ENCODE peak calls at places on chromosomes 4 and X, in nine cellular contexts. H is HCEC 1CT; J is stimulated activated CD4-positive, alpha-beta T cell treated with anti-CD3 and anti-CD28 coated beads, Interleukin-2, amount 100 ng/mL, for 24 hours; D is AG08396; T is activated CD8-positive, alpha-beta memory T cell treated with anti-CD3 and anti-CD28 coated beads, Interleukin-2, amount 50 U/mL, for 48 hours; Z is GM19239; K is A549; R is CD4-positive, alpha-beta memory T cell; Q is activated T-helper 1 cell treated with anti-CD3 and anti-CD28 coated beads, Interleukin-2, amount 50 U/mL, for 16 hours. Y is an unnamed sample.

GRCh38 chrX:40772290-40772689 is 36.9 kb upstream of the MED14 start:
- DNase-seq in D (no peak), Q (no peak), R (no peak), Z (no peak), T (no peak), H (peak), J (no peak), K (peak), Y (no peak)

GRCh38 chr4:75860606-75861005 is 41.6 kb downstream of the PPEF2 start:
- DNase-seq in Q (no peak), D (no peak), K (no peak), Z (no peak), H (no peak), T (no peak), R (no peak), J (no peak), Y (no peak)

GRCh38 chr4:123811763-123812390 is 415.3 kb downstream of the SPRY1 start:
- DNase-seq in H (no peak), D (no peak), K (no peak), T (no peak), Z (no peak), R (no peak), Q (no peak), J (no peak), Y (peak)

GRCh38 chr4:57075353-57075752 is 34.8 kb downstream of the IGFBP7 start:
- DNase-seq in Z (no peak), Q (no peak), R (no peak), T (no peak), K (no peak), H (no peak), J (no peak), D (no peak), Y (no peak)

GRCh38 chr4:64001229-64001898 is 407.9 kb downstream of the TECRL start:
- DNase-seq in T (no peak), R (no peak), Z (no peak), K (no peak), H (no peak), D (no peak), J (no peak), Q (no peak), Y (no peak)

GRCh38 chr4:167629272-167629671 is 395.0 kb upstream of the SPOCK3 start:
- DNase-seq in H (no peak), D (no peak), R (no peak), K (no peak), T (no peak), J (no peak), Q (no peak), Z (no peak), Y (no peak)

GRCh38 chr4:94508256-94508655 is 56.5 kb downstream of the PDLIM5 start:
- DNase-seq in Q (no peak), J (no peak), D (no peak), H (no peak), K (no peak), R (no peak), Z (no peak), T (no peak), Y (no peak)

GRCh38 chr4:173536808-173537429 is 6.9 kb upstream of the HAND2 start:
- DNase-seq in R (no peak), T (no peak), J (no peak), K (peak), Z (no peak), Q (no peak), D (no peak), H (no peak), Y (no peak)

GRCh38 chrX:71111141-71111843 is at the start of gene IL2RG:
- DNase-seq in J (peak), D (no peak), H (no peak), Z (no peak), T (peak), R (peak), K (no peak), Q (peak), Y (no peak)

GRCh38 chr4:158068063-158068462 is 104.8 kb downstream of the GASK1B start:
- DNase-seq in Q (no peak), R (no peak), Z (no peak), K (no peak), D (no peak), T (no peak), J (no peak), H (no peak), Y (no peak)

GRCh38 chr4:145153181-145153903 is 27.0 kb downstream of the OTUD4 start:
- DNase-seq in T (no peak), D (no peak), Z (no peak), K (no peak), Q (no peak), H (no peak), R (no peak), J (no peak), Y (no peak)

GRCh38 chr4:155748039-155748438 is 10.8 kb upstream of the GUCY1B1 start:
- DNase-seq in Z (no peak), T (no peak), K (no peak), R (no peak), Q (no peak), J (no peak), D (no peak), H (no peak), Y (no peak)

GRCh38 chr4:5751073-5751917 is 40.3 kb downstream of the EVC start:
- DNase-seq in Q (no peak), J (no peak), D (peak), T (no peak), R (no peak), H (peak), Z (no peak), K (no peak), Y (peak)

GRCh38 chrX:153903238-153903980 is 1.1 kb upstream of the AVPR2 start:
- DNase-seq in Z (no peak), K (no peak), T (no peak), J (no peak), Q (no peak), D (no peak), R (no peak), H (no peak), Y (no peak)

GRCh38 chr4:168981460-168981859 is 28.6 kb downstream of the CBR4 start:
- DNase-seq in J (no peak), D (no peak), Z (no peak), R (no peak), K (no peak), H (peak), Q (no peak), T (no peak), Y (peak)

GRCh38 chr4:186844059-186844681 is 120.5 kb upstream of the FAT1 start:
- DNase-seq in K (no peak), D (peak), Q (no peak), Z (no peak), T (no peak), H (peak), R (no peak), J (no peak), Y (peak)

GRCh38 chr4:55311792-55312490 is 34.1 kb upstream of the SRD5A3 start:
- DNase-seq in K (no peak), Q (no peak), Z (no peak), R (no peak), H (peak), J (no peak), D (no peak), T (no peak), Y (peak)

GRCh38 chrX:2478546-2479419 is 22.0 kb downstream of the DHRSX start:
- DNase-seq in Z (no peak), J (no peak), K (peak), H (no peak), T (no peak), D (no peak), Q (no peak), R (no peak), Y (no peak)

GRCh38 chrX:49761481-49761880 is 65.7 kb upstream of the PAGE1 start:
- DNase-seq in T (no peak), Z (peak), R (peak), J (no peak), D (peak), K (peak), Q (no peak), H (peak), Y (peak)

GRCh38 chr4:158758142-158758541 is 10.7 kb upstream of the FNIP2 start:
- DNase-seq in D (no peak), J (no peak), Z (no peak), Q (no peak), R (no peak), K (no peak), H (no peak), T (no peak), Y (peak)

GRCh38 chr4:74805601-74806000 is 11.3 kb upstream of the BTC start:
- DNase-seq in R (no peak), Q (no peak), J (no peak), Z (no peak), D (peak), H (peak), T (no peak), K (peak), Y (peak)

GRCh38 chr4:169348541-169348940 is 77.8 kb upstream of the SH3RF1 start:
- DNase-seq in D (no peak), T (no peak), R (no peak), Q (no peak), Z (no peak), H (no peak), J (no peak), K (no peak), Y (no peak)

GRCh38 chr4:82172186-82172585 is 201.6 kb downstream of the HNRNPD start:
- DNase-seq in H (no peak), R (no peak), T (no peak), J (no peak), D (no peak), Q (no peak), K (no peak), Z (no peak), Y (no peak)

GRCh38 chrX:112874140-112874539 is 33.5 kb upstream of the AMOT start:
- DNase-seq in K (no peak), H (peak), Z (no peak), R (no peak), D (no peak), T (no peak), Q (no peak), J (no peak), Y (no peak)

GRCh38 chrX:130378008-130378669 is 7.3 kb downstream of the GPR119 start:
- DNase-seq in R (no peak), H (no peak), Z (no peak), Q (no peak), T (no peak), K (no peak), D (no peak), J (no peak), Y (no peak)

GRCh38 chrX:38649227-38649626 is 87.9 kb downstream of the TSPAN7 start:
- DNase-seq in K (no peak), R (no peak), Q (no peak), H (no peak), D (no peak), T (no peak), Z (no peak), J (no peak), Y (no peak)

GRCh38 chr4:54840992-54841768 is 183.4 kb downstream of the KIT start:
- DNase-seq in K (peak), T (no peak), Q (no peak), Z (no peak), J (no peak), R (no peak), D (peak), H (peak), Y (peak)

GRCh38 chr4:11546391-11547160 is 117.9 kb upstream of the HS3ST1 start:
- DNase-seq in Q (no peak), R (no peak), J (no peak), D (no peak), H (no peak), T (no peak), K (no peak), Z (no peak), Y (no peak)

GRCh38 chr4:37243722-37244582 is 591 bp upstream of the NWD2 start:
- DNase-seq in Z (no peak), Q (no peak), H (no peak), J (peak), D (no peak), K (peak), T (no peak), R (no peak), Y (no peak)

GRCh38 chrX:45851434-45851991 is 650.8 kb upstream of the DIPK2B start:
- DNase-seq in Q (peak), H (peak), R (peak), K (peak), D (peak), J (peak), T (peak), Z (no peak), Y (peak)

GRCh38 chr4:186839122-186840037 is 115.7 kb upstream of the FAT1 start:
- DNase-seq in R (no peak), Q (no peak), H (peak), T (no peak), K (no peak), Z (no peak), D (peak), J (no peak), Y (peak)

GRCh38 chr4:126742885-126743284 is 889.9 kb upstream of the INTU start:
- DNase-seq in R (no peak), H (no peak), D (no peak), T (no peak), Q (no peak), Z (no peak), J (no peak), K (no peak), Y (no peak)

GRCh38 chr4:145501051-145501660 is 19.5 kb downstream of the SMAD1 start:
- DNase-seq in H (no peak), Q (no peak), R (no peak), J (no peak), Z (no peak), D (no peak), K (no peak), T (no peak), Y (no peak)

GRCh38 chr4:139754913-139755312 is 89.3 kb downstream of the MGST2 start:
- DNase-seq in R (no peak), H (no peak), Q (no peak), J (no peak), Z (no peak), D (no peak), T (no peak), K (no peak), Y (no peak)

GRCh38 chr4:185767528-185767927 is 44.5 kb downstream of the SORBS2 start:
- DNase-seq in Z (no peak), H (no peak), D (no peak), R (no peak), T (no peak), J (no peak), Q (no peak), K (no peak), Y (no peak)

GRCh38 chr4:7872264-7872771 is 67.3 kb downstream of the AFAP1 start:
- DNase-seq in Z (no peak), H (peak), R (no peak), T (no peak), J (no peak), Q (no peak), D (peak), K (peak), Y (peak)

Y was measured in LHCN-M2.